ENCODE peak calls at places on chromosomes 16 and 17, in four cellular contexts. D is lower leg skin, U is mammary epithelial cell, P is GM12865. K is an unnamed sample.

GRCh38 chr16:35574454-35575431 is 2115.3 kb downstream of the TP53TG3F start:
- DNase-seq in D (no peak), U (no peak), P (no peak), K (no peak)

GRCh38 chr16:86388976-86389375 is 121.4 kb upstream of the FOXF1 start:
- DNase-seq in D (no peak), U (no peak), P (no peak), K (no peak)

GRCh38 chr17:49834118-49834743 is 13.6 kb downstream of the TAC4 start:
- DNase-seq in D (no peak), U (no peak), P (no peak), K (no peak)

GRCh38 chr17:79911430-79912399 is 72.5 kb upstream of the CBX4 start:
- DNase-seq in D (no peak), U (no peak), P (no peak), K (no peak)

GRCh38 chr16:46728804-46729203 is 19.3 kb downstream of the MYLK3 start:
- DNase-seq in D (peak), U (no peak), P (no peak), K (no peak)

GRCh38 chr17:51076821-51077220 is 43.8 kb downstream of the SPAG9 start:
- DNase-seq in D (no peak), U (no peak), P (no peak), K (no peak)

GRCh38 chr17:8117367-8117979 is 841 bp downstream of the ALOXE3 start:
- DNase-seq in D (no peak), U (no peak), P (no peak), K (no peak)

GRCh38 chr17:7611635-7612293 is 2.9 kb downstream of the FXR2 start:
- DNase-seq in D (no peak), U (no peak), P (no peak), K (no peak)

GRCh38 chr16:68319185-68319908 is 8.5 kb downstream of the PRMT7 start:
- DNase-seq in D (no peak), U (no peak), P (peak), K (no peak)

GRCh38 chr17:64507418-64507766 is 615 bp downstream of the CEP95 start:
- DNase-seq in D (no peak), U (peak), P (peak), K (peak)

DNA sequence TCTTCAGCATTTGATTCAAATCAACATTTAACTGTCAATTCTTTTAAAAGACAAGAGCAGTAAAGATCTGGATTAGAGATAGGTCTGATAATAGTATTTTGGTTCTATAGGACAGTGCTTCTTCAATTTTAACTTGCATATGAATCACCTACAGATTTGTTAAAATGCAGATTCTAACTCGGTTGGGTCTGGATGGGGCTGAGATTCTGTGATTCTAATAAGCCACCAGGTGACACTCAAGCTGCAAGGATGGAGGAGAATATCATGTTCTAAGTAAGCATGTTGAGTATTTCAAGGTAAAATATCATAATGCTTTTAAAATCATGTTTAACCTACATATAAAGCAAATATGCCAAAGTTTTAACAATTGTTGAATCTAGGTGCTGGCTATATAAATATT is 15.8 kb downstream of the TSPOAP1 start:
- DNase-seq in D (peak), U (no peak), P (no peak), K (no peak)
- TF ChIP-seq CTCF in D (no peak), U (peak), P (no peak), K (no peak)

GRCh38 chr17:72033311-72033710 is 87.5 kb upstream of the SOX9 start:
- DNase-seq in D (no peak), U (no peak), P (no peak), K (no peak)

GRCh38 chr17:72034000-72034399 is 86.8 kb upstream of the SOX9 start:
- DNase-seq in D (no peak), U (no peak), P (peak), K (no peak)

GRCh38 chr17:72025113-72025512 is 95.7 kb upstream of the SOX9 start:
- DNase-seq in D (no peak), U (no peak), P (no peak), K (no peak)

GRCh38 chr17:72031219-72031906 is 89.5 kb upstream of the SOX9 start:
- DNase-seq in D (no peak), U (no peak), P (no peak), K (no peak)

DNA sequence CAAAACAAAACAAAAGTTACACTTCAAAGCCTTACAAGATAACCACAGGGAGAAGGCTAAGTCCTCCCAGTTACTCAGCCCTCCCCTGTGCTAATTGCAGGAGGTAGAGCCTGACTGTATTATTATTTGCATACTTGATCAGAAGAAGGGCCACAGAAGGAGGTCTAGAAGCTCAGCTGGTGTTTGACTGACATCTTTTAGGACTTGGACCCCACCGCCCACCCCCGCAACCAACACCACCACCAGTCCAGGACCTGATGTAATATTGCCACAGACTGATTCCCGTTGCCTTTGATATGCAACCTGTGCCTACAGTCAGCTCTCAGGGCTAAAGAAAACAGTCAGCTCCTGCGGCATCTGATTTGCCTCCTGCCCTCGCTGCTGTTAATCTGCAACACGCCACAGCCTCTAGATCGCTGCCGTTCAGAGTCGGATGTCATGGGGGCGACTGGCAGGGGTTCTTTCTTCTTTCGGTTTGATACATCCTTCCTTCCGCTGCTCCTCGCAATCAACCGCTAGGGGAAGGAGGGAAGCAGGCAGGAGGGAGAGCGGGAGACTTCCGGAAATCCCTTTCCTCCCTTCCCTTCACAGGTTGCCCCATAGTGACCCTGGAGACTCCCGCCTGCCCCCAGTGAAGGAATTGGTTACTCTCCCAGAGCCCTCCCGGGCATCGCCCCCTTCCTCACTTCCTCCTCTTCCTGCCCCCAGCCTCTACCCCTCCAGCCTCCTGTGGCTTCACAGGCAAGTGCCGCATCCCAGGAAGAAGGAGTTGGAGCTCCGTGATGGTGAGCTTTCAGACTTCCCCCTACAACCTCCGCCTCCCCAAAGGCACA is 90.5 kb upstream of the SOX9 start:
- DNase-seq in D (peak), U (peak), P (peak), K (peak)
- TF ChIP-seq CTCF in D (no peak), U (peak), P (peak), K (no peak)

GRCh38 chr17:70242781-70243437 is 73.6 kb downstream of the KCNJ2 start:
- DNase-seq in D (no peak), U (no peak), P (no peak), K (no peak)

GRCh38 chr17:70238228-70238627 is 68.9 kb downstream of the KCNJ2 start:
- DNase-seq in D (no peak), U (no peak), P (no peak), K (no peak)

GRCh38 chr17:70235252-70235651 is 65.9 kb downstream of the KCNJ2 start:
- DNase-seq in D (no peak), U (no peak), P (no peak), K (no peak)

GRCh38 chr17:70239391-70239826 is 70.1 kb downstream of the KCNJ2 start:
- DNase-seq in D (no peak), U (no peak), P (no peak), K (no peak)

DNA sequence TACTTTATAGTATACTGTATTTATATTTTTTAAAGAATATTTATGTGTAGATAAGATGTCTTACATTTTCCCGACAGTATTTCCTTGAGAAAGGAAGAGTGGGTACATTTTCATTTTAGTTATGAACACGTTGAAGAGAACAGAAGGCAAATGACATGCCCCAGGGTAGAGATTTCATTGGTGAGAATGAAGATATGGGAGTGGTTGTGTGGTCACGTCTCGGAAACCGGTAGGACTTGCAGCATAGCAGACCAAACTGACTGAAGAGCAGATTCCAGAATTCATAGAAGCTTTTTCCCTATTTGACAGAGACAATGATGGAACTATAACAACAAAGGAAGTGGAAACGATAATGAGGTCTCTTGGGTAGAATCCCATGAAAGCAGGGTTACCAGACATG is 71.7 kb downstream of the KCNJ2 start:
- DNase-seq in D (no peak), U (no peak), P (no peak), K (no peak)
- TF ChIP-seq CTCF in D (no peak), U (no peak), P (no peak), K (no peak)

GRCh38 chr17:72079700-72080099 is 41.1 kb upstream of the SOX9 start:
- DNase-seq in D (no peak), U (no peak), P (no peak), K (no peak)

GRCh38 chr17:72076678-72077030 is 44.2 kb upstream of the SOX9 start:
- DNase-seq in D (peak), U (no peak), P (no peak), K (no peak)

GRCh38 chr17:72075995-72076677 is 44.7 kb upstream of the SOX9 start:
- DNase-seq in D (peak), U (no peak), P (no peak), K (no peak)

GRCh38 chr17:72077326-72077960 is 43.4 kb upstream of the SOX9 start:
- DNase-seq in D (peak), U (peak), P (no peak), K (no peak)
- TF ChIP-seq CTCF in D (no peak), U (no peak), P (no peak), K (no peak)

GRCh38 chr16:69937465-69937951 is 13.6 kb upstream of the CLEC18A start:
- DNase-seq in D (no peak), U (no peak), P (no peak), K (no peak)
- TF ChIP-seq CTCF in D (no peak), U (peak), P (no peak), K (no peak)

DNA sequence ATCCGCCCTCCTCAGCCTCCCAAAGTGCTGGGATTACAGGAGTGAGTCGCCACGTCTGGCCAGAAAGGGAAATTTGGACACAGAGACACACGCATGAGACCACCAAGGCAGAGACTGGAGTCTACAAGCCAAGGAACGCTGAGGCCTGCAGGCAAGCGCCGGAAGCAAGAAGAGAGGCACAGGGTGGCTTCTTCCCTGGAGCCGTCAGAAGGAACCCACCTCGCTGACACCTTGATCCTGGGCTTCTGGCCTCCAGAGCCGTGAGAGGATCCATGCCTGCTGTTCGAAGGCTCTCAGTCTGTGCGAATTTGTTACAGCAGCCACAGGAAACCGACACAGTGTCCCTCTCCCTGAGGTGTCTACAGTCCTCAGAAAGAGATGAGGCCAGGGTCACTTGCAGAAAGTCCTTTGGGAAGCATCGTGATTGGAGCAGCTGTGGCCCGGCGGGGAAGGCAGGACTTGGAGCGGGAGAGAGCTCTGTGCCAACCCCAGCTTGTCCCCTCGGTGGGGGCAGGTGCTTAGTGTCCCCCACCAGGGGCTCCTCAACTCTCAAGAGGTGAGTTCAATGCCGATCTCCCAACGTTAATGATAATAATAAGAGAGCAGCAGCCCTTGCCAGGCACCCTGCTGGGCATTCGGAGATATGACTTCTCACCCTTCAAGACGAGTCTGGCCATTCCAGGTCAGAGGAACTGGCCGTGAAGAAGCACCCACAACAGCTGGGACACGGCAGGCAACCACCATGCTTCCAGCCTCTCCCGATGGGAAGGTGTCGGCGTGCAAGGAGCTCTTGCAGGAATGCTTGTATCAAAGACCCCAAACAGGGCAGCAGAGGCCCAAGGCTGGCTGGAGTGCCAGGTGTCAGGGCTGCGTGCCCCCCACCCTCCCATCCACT is 68.4 kb upstream of the TNRC6C start:
- DNase-seq in D (no peak), U (no peak), P (no peak), K (no peak)
- TF ChIP-seq CTCF in D (no peak), U (no peak), P (no peak), K (no peak)

GRCh38 chr16:27080870-27081269 is 14.1 kb downstream of the C16orf82 start:
- DNase-seq in D (no peak), U (no peak), P (peak), K (no peak)
- TF ChIP-seq CTCF in D (no peak), U (no peak), P (peak), K (peak)

DNA sequence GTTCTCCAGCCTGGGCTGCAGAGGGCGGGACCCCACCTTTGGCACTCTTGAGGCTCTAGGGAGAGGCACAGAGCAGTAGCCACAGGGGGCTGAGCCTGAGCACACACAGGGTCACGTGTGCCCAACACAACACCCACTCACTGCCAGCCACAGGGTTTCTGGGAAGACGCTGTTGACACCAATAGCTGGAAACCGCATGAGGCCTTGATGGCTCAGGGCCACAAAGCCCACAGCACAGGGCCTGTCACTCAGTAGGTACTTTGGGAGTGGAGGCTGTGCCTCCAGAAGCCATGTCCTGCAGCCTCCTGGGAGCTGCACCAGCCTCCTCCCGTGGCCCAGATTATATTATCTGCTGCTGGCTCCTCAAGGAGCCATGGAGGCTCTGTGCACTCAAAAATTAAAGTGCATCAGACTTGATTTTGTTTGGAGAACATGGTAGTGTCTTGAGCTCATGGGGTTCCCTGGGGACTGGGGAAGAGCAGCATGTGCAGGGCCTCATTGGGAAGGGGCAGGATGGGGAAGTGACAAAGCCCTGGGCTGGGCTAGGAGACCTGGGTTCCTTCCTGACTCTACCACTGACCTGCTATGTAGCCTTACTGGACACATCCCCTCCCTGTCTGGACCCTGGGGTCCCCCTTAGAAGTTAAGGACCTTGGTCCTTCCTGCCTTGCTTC is 12.5 kb upstream of the SREBF1 start:
- DNase-seq in D (peak), U (no peak), P (peak), K (no peak)
- TF ChIP-seq CTCF in D (no peak), U (no peak), P (no peak), K (no peak)

K was measured in endothelial cell.